ENCODE peak calls at places on chromosomes 4 and X, in nine cellular contexts. M, H, A, B, D, K, X, L and Y are unnamed samples.

GRCh38 chrX:124300412-124300811 is 32.0 kb upstream of the TEX13D start:
- DNase-seq in M (no peak), H (no peak), A (no peak), B (no peak), D (no peak), K (no peak), X (no peak), L (no peak), Y (no peak)

GRCh38 chr4:114558446-114559020 is 40.1 kb upstream of the UGT8 start:
- DNase-seq in M (no peak), H (no peak), A (no peak), B (no peak), D (no peak), K (no peak), X (no peak), L (no peak), Y (no peak)

GRCh38 chr4:119246177-119246576 is 33.7 kb downstream of the USP53 start:
- DNase-seq in M (no peak), H (no peak), A (no peak), B (no peak), D (no peak), K (no peak), X (no peak), L (no peak), Y (no peak)

GRCh38 chrX:12080265-12080664 is 58.0 kb upstream of the FRMPD4 start:
- DNase-seq in M (no peak), H (peak), A (no peak), B (no peak), D (peak), K (peak), X (peak), L (no peak), Y (peak)

GRCh38 chr4:158860856-158861255 is 92.0 kb downstream of the FNIP2 start:
- DNase-seq in M (no peak), H (no peak), A (no peak), B (no peak), D (no peak), K (no peak), X (no peak), L (no peak), Y (peak)

GRCh38 chr4:52963976-52964375 is 101.9 kb downstream of the RASL11B start:
- DNase-seq in M (no peak), H (no peak), A (no peak), B (no peak), D (no peak), K (no peak), X (no peak), L (no peak), Y (no peak)

GRCh38 chr4:41935652-41936021 is 408 bp downstream of the TMEM33 start:
- DNase-seq in M (no peak), H (peak), A (no peak), B (no peak), D (peak), K (no peak), X (no peak), L (no peak), Y (peak)

GRCh38 chrX:67610282-67610681 is 66.5 kb downstream of the AR start:
- DNase-seq in M (no peak), H (no peak), A (no peak), B (no peak), D (no peak), K (no peak), X (no peak), L (no peak), Y (no peak)

GRCh38 chr4:27010334-27010940 is 149.8 kb downstream of the STIM2 start:
- DNase-seq in M (peak), H (peak), A (peak), B (peak), D (peak), K (peak), X (no peak), L (no peak), Y (peak)

GRCh38 chr4:8355864-8356565 is 84.5 kb downstream of the ACOX3 start:
- DNase-seq in M (no peak), H (no peak), A (no peak), B (no peak), D (peak), K (no peak), X (peak), L (no peak), Y (no peak)

GRCh38 chrX:18983711-18984380 is at the start of gene PHKA2:
- DNase-seq in M (peak), H (peak), A (peak), B (peak), D (no peak), K (peak), X (peak), L (no peak), Y (no peak)

GRCh38 chr4:88786011-88786410 is 88.4 kb upstream of the NAP1L5 start:
- DNase-seq in M (no peak), H (no peak), A (no peak), B (no peak), D (no peak), K (no peak), X (no peak), L (no peak), Y (no peak)

GRCh38 chr4:105059337-105059736 is 87.3 kb upstream of the TET2 start:
- DNase-seq in M (no peak), H (no peak), A (no peak), B (no peak), D (no peak), K (no peak), X (no peak), L (peak), Y (peak)

GRCh38 chr4:82523179-82523578 is 38.6 kb downstream of the TMEM150C start:
- DNase-seq in M (no peak), H (no peak), A (no peak), B (no peak), D (no peak), K (no peak), X (peak), L (no peak), Y (no peak)

GRCh38 chr4:139207873-139208403 is 30.9 kb upstream of the ELF2 start:
- DNase-seq in M (no peak), H (no peak), A (no peak), B (no peak), D (peak), K (no peak), X (no peak), L (no peak), Y (no peak)

GRCh38 chr4:73869130-73870055 is at the start of gene CXCL1:
- DNase-seq in M (peak), H (peak), A (no peak), B (peak), D (no peak), K (no peak), X (peak), L (no peak), Y (no peak)

GRCh38 chr4:8304827-8305695 is 35.5 kb downstream of the HTRA3 start:
- DNase-seq in M (no peak), H (no peak), A (no peak), B (no peak), D (no peak), K (no peak), X (no peak), L (no peak), Y (no peak)

GRCh38 chr4:25861951-25862410 is 807 bp downstream of the SEL1L3 start:
- DNase-seq in M (peak), H (peak), A (no peak), B (no peak), D (peak), K (no peak), X (peak), L (peak), Y (no peak)

GRCh38 chr4:53932784-53933183 is 131.6 kb downstream of the CHIC2 start:
- DNase-seq in M (no peak), H (peak), A (no peak), B (no peak), D (peak), K (peak), X (no peak), L (no peak), Y (no peak)

GRCh38 chr4:10106421-10107039 is 10.1 kb downstream of the WDR1 start:
- DNase-seq in M (peak), H (peak), A (peak), B (peak), D (peak), K (peak), X (no peak), L (no peak), Y (no peak)

GRCh38 chrX:19179389-19179788 is 57.1 kb upstream of the ADGRG2 start:
- DNase-seq in M (no peak), H (no peak), A (no peak), B (no peak), D (no peak), K (no peak), X (no peak), L (no peak), Y (no peak)

GRCh38 chrX:76279007-76279406 is 106.1 kb downstream of the PBDC1 start:
- DNase-seq in M (peak), H (peak), A (peak), B (no peak), D (peak), K (peak), X (peak), L (peak), Y (peak)

GRCh38 chrX:57595381-57595811 is 3.6 kb downstream of the ZXDB start:
- DNase-seq in M (no peak), H (peak), A (no peak), B (no peak), D (peak), K (peak), X (no peak), L (no peak), Y (no peak)

GRCh38 chr4:114368751-114369150 is 229.9 kb upstream of the UGT8 start:
- DNase-seq in M (no peak), H (no peak), A (no peak), B (no peak), D (no peak), K (no peak), X (no peak), L (no peak), Y (no peak)

GRCh38 chr4:174420317-174420716 is 102.0 kb downstream of the HPGD start:
- DNase-seq in M (no peak), H (no peak), A (no peak), B (no peak), D (no peak), K (no peak), X (no peak), L (no peak), Y (no peak)

GRCh38 chrX:107025538-107025937 is 25.5 kb upstream of the MORC4 start:
- DNase-seq in M (no peak), H (peak), A (no peak), B (no peak), D (peak), K (peak), X (no peak), L (peak), Y (peak)

GRCh38 chr4:27764526-27764837 is 903.8 kb downstream of the STIM2 start:
- DNase-seq in M (no peak), H (no peak), A (no peak), B (no peak), D (no peak), K (no peak), X (no peak), L (no peak), Y (no peak)

GRCh38 chr4:152618971-152619370 is 60.8 kb downstream of the TMEM154 start:
- DNase-seq in M (no peak), H (no peak), A (no peak), B (no peak), D (no peak), K (no peak), X (no peak), L (no peak), Y (no peak)

GRCh38 chrX:46125139-46125538 is 420.1 kb downstream of the ZNF674 start:
- DNase-seq in M (no peak), H (no peak), A (no peak), B (no peak), D (no peak), K (no peak), X (no peak), L (no peak), Y (no peak)

GRCh38 chr4:82842593-82842992 is 44.0 kb upstream of the SCD5 start:
- DNase-seq in M (no peak), H (no peak), A (no peak), B (no peak), D (peak), K (peak), X (no peak), L (no peak), Y (no peak)

GRCh38 chr4:101977096-101977495 is 186.6 kb downstream of the BANK1 start:
- DNase-seq in M (peak), H (peak), A (no peak), B (no peak), D (peak), K (peak), X (no peak), L (no peak), Y (no peak)